ENCODE peak calls at places on chromosomes 12 and 14, in six cellular contexts. X is GF-D8, E is substantia nigra, C is aorta, N is M059J, T is foreskin fibroblast. M is an unnamed sample.

GRCh38 chr14:100819453-100819828 is 6.5 kb upstream of the MEG3 start:
- DNase-seq in C (no peak), N (no peak), E (no peak), X (no peak), T (no peak), M (no peak)

GRCh38 chr12:19411234-19412221 is 27.8 kb upstream of the AEBP2 start:
- DNase-seq in T (no peak), N (no peak), E (no peak), C (no peak), X (no peak), M (no peak)

GRCh38 chr14:65281991-65282908 is 130.3 kb upstream of the FUT8 start:
- DNase-seq in N (peak), E (peak), C (no peak), T (peak), X (no peak), M (no peak)

GRCh38 chr12:13745100-13745678 is 236.2 kb downstream of the GRIN2B start:
- DNase-seq in X (no peak), C (no peak), N (no peak), E (no peak), T (no peak), M (no peak)

GRCh38 chr12:26188132-26188531 is 7.2 kb upstream of the SSPN start:
- DNase-seq in C (no peak), X (no peak), T (peak), E (no peak), N (peak), M (no peak)

GRCh38 chr12:2295941-2296461 is 243.2 kb downstream of the CACNA1C start:
- DNase-seq in C (no peak), E (no peak), T (peak), N (peak), X (no peak), M (no peak)

GRCh38 chr12:131799828-131800593 is 28.2 kb upstream of the MMP17 start:
- DNase-seq in T (no peak), E (no peak), X (no peak), N (no peak), C (no peak), M (no peak)

GRCh38 chr12:121930862-121931261 is 12.5 kb downstream of the CFAP251 start:
- DNase-seq in T (no peak), E (no peak), N (no peak), C (no peak), X (no peak), M (no peak)

GRCh38 chr14:21066882-21067502 is 3.1 kb upstream of the ARHGEF40 start:
- DNase-seq in T (no peak), N (peak), E (no peak), C (no peak), X (no peak), M (no peak)

GRCh38 chr12:76074701-76075336 is 9.7 kb downstream of the NAP1L1 start:
- DNase-seq in E (no peak), N (no peak), X (no peak), T (no peak), C (no peak), M (no peak)

GRCh38 chr14:105914738-105915385 is 388.5 kb downstream of the TMEM121 start:
- DNase-seq in C (peak), E (no peak), X (no peak), T (no peak), N (no peak), M (no peak)

GRCh38 chr14:92460916-92461579 is 52.5 kb upstream of the RIN3 start:
- DNase-seq in N (peak), E (no peak), T (peak), X (no peak), C (peak), M (no peak)

GRCh38 chr12:54593135-54593534 is 4.7 kb upstream of the PPP1R1A start:
- DNase-seq in E (no peak), N (no peak), T (peak), X (no peak), C (no peak), M (no peak)

GRCh38 chr12:122965851-122966742 is at the start of gene ABCB9:
- DNase-seq in T (peak), X (peak), E (peak), N (peak), C (peak), M (peak)

GRCh38 chr12:95205685-95206084 is 11.6 kb downstream of the FGD6 start:
- DNase-seq in N (peak), T (peak), X (no peak), E (no peak), C (no peak), M (peak)

GRCh38 chr12:95836630-95837239 is 22.0 kb upstream of the SNRPF start:
- DNase-seq in C (no peak), E (no peak), X (no peak), T (peak), N (peak), M (no peak)

GRCh38 chr14:35414365-35414764 is 9.8 kb upstream of the NFKBIA start:
- DNase-seq in C (no peak), X (no peak), E (no peak), T (no peak), N (peak), M (no peak)

GRCh38 chr14:101248056-101248725 is 313.1 kb upstream of the DIO3 start:
- DNase-seq in E (no peak), T (no peak), C (no peak), X (no peak), N (no peak), M (no peak)

GRCh38 chr14:36167431-36167830 is 9.1 kb downstream of the PTCSC3 start:
- DNase-seq in T (no peak), E (no peak), N (peak), C (no peak), X (no peak), M (no peak)

GRCh38 chr12:2664721-2665577 is 129.8 kb upstream of the FKBP4 start:
- DNase-seq in T (no peak), N (no peak), X (no peak), C (peak), E (no peak), M (no peak)

GRCh38 chr14:90691627-90692026 is 124.6 kb downstream of the TTC7B start:
- DNase-seq in N (no peak), X (no peak), E (no peak), C (no peak), T (no peak), M (no peak)

GRCh38 chr12:95739561-95740313 is 50.8 kb downstream of the NTN4 start:
- DNase-seq in T (no peak), C (peak), N (no peak), E (no peak), X (no peak), M (peak)

GRCh38 chr12:102642199-102642598 is 161.8 kb upstream of the IGF1 start:
- DNase-seq in T (peak), X (no peak), N (peak), C (no peak), E (no peak), M (no peak)

GRCh38 chr12:8823565-8824300 is 1.3 kb downstream of the A2ML1 start:
- DNase-seq in T (no peak), X (no peak), N (no peak), C (no peak), E (no peak), M (no peak)

GRCh38 chr14:92463141-92463540 is 50.4 kb upstream of the RIN3 start:
- DNase-seq in T (no peak), X (no peak), C (no peak), E (no peak), N (no peak), M (peak)

GRCh38 chr12:3218846-3219632 is 141.9 kb downstream of the TSPAN9 start:
- DNase-seq in T (no peak), N (no peak), C (no peak), E (no peak), X (no peak), M (no peak)

GRCh38 chr12:79688376-79689040 is 2.3 kb downstream of the PAWR start:
- DNase-seq in T (no peak), N (peak), C (no peak), X (no peak), E (no peak), M (no peak)

GRCh38 chr12:29317556-29318363 is 63.2 kb downstream of the ERGIC2 start:
- DNase-seq in X (peak), E (no peak), N (peak), T (peak), C (no peak), M (no peak)

GRCh38 chr12:42129595-42130204 is 15.0 kb downstream of the GXYLT1 start:
- DNase-seq in X (peak), C (no peak), E (no peak), T (peak), N (peak), M (no peak)

GRCh38 chr12:69553626-69554248 is 31.5 kb upstream of the CCT2 start:
- DNase-seq in N (peak), E (no peak), C (no peak), T (peak), X (no peak), M (peak)

GRCh38 chr14:90675399-90675798 is 140.8 kb downstream of the TTC7B start:
- DNase-seq in C (peak), X (no peak), E (no peak), T (peak), N (peak), M (no peak)

GRCh38 chr12:106446429-106447092 is 89.0 kb downstream of the POLR3B start:
- DNase-seq in X (no peak), T (no peak), N (no peak), C (no peak), E (no peak), M (no peak)

GRCh38 chr12:29547151-29547561 is 49.7 kb upstream of the OVCH1 start:
- DNase-seq in C (no peak), N (peak), T (peak), X (no peak), E (no peak), M (no peak)

GRCh38 chr12:6603095-6603567 is 4.0 kb downstream of the CHD4 start:
- DNase-seq in N (peak), T (no peak), E (no peak), X (peak), C (peak), M (peak)

GRCh38 chr14:102694530-102695171 is 82.6 kb upstream of the TRAF3 start:
- DNase-seq in X (peak), C (no peak), E (no peak), N (peak), T (peak), M (no peak)

GRCh38 chr14:72128629-72129028 is 196.4 kb downstream of the RGS6 start:
- DNase-seq in X (no peak), T (no peak), E (no peak), N (no peak), C (no peak), M (no peak)

GRCh38 chr14:90500665-90501370 is 104.0 kb downstream of the CALM1 start:
- DNase-seq in E (no peak), T (no peak), C (peak), N (no peak), X (peak), M (no peak)

GRCh38 chr12:64780220-64780530 is 21.0 kb upstream of the GNS start:
- DNase-seq in X (no peak), C (no peak), N (no peak), E (no peak), T (no peak), M (no peak)

GRCh38 chr14:80212025-80212402 is 710 bp upstream of the DIO2 start:
- DNase-seq in N (peak), T (no peak), E (no peak), C (no peak), X (no peak), M (no peak)

GRCh38 chr12:92961949-92962348 is 32.9 kb upstream of the EEA1 start:
- DNase-seq in C (no peak), T (no peak), N (peak), E (no peak), X (no peak), M (no peak)

M was measured in breast epithelium.